ENCODE peak calls at places on chromosomes 6 and 20, in ten cellular contexts. One of them, this sample, is unnamed.

GRCh38 chr6:135108692-135109091 is 54.1 kb upstream of the HBS1L start:
- DNase-seq in GM12865: no peak
- DNase-seq in B cell: no peak
- DNase-seq in endothelial cell: no peak
- DNase-seq in HCT116: no peak
- DNase-seq in heart left ventricle: no peak
- DNase-seq in A673: no peak
- DNase-seq in HFFc6: no peak
- DNase-seq in H9: no peak
- DNase-seq in breast epithelium: no peak
- DNase-seq in this sample: no peak

GRCh38 chr6:31794866-31795615 is 511 bp downstream of the VARS1 start:
- DNase-seq in GM12865: no peak
- DNase-seq in B cell: no peak
- DNase-seq in endothelial cell: no peak
- DNase-seq in HCT116: no peak
- DNase-seq in heart left ventricle: no peak
- DNase-seq in A673: peak
- DNase-seq in HFFc6: peak
- DNase-seq in H9: no peak
- DNase-seq in breast epithelium: no peak
- DNase-seq in this sample: no peak

GRCh38 chr6:112007805-112008204 is 46.1 kb upstream of the CCN6 start:
- DNase-seq in GM12865: peak
- DNase-seq in B cell: no peak
- DNase-seq in endothelial cell: no peak
- DNase-seq in HCT116: no peak
- DNase-seq in heart left ventricle: no peak
- DNase-seq in A673: no peak
- DNase-seq in HFFc6: peak
- DNase-seq in H9: no peak
- DNase-seq in breast epithelium: no peak
- DNase-seq in this sample: no peak

GRCh38 chr6:43623880-43624785 is 4.9 kb downstream of the GTPBP2 start:
- DNase-seq in GM12865: no peak
- DNase-seq in B cell: no peak
- DNase-seq in endothelial cell: no peak
- DNase-seq in HCT116: no peak
- DNase-seq in heart left ventricle: no peak
- DNase-seq in A673: no peak
- DNase-seq in HFFc6: no peak
- DNase-seq in H9: no peak
- DNase-seq in breast epithelium: no peak
- DNase-seq in this sample: no peak

GRCh38 chr20:45826381-45827019 is 612 bp downstream of the TNNC2 start:
- DNase-seq in GM12865: no peak
- DNase-seq in B cell: no peak
- DNase-seq in endothelial cell: no peak
- DNase-seq in HCT116: no peak
- DNase-seq in heart left ventricle: no peak
- DNase-seq in A673: no peak
- DNase-seq in HFFc6: no peak
- DNase-seq in H9: no peak
- DNase-seq in breast epithelium: no peak
- DNase-seq in this sample: no peak

GRCh38 chr6:158233214-158233795 is 65.2 kb downstream of the GTF2H5 start:
- DNase-seq in GM12865: peak
- DNase-seq in B cell: no peak
- DNase-seq in endothelial cell: no peak
- DNase-seq in HCT116: no peak
- DNase-seq in heart left ventricle: no peak
- DNase-seq in A673: no peak
- DNase-seq in HFFc6: no peak
- DNase-seq in H9: no peak
- DNase-seq in breast epithelium: no peak
- DNase-seq in this sample: no peak

GRCh38 chr6:127102299-127102698 is 16.2 kb upstream of the RSPO3 start:
- DNase-seq in GM12865: no peak
- DNase-seq in B cell: no peak
- DNase-seq in endothelial cell: no peak
- DNase-seq in HCT116: no peak
- DNase-seq in heart left ventricle: no peak
- DNase-seq in A673: peak
- DNase-seq in HFFc6: peak
- DNase-seq in H9: no peak
- DNase-seq in breast epithelium: no peak
- DNase-seq in this sample: no peak

GRCh38 chr6:112179631-112180030 is 74.7 kb downstream of the LAMA4 start:
- DNase-seq in GM12865: no peak
- DNase-seq in B cell: no peak
- DNase-seq in endothelial cell: no peak
- DNase-seq in HCT116: no peak
- DNase-seq in heart left ventricle: no peak
- DNase-seq in A673: no peak
- DNase-seq in HFFc6: peak
- DNase-seq in H9: no peak
- DNase-seq in breast epithelium: no peak
- DNase-seq in this sample: no peak

GRCh38 chr20:20658871-20659415 is 53.5 kb downstream of the RALGAPA2 start:
- DNase-seq in GM12865: no peak
- DNase-seq in B cell: no peak
- DNase-seq in endothelial cell: no peak
- DNase-seq in HCT116: no peak
- DNase-seq in heart left ventricle: no peak
- DNase-seq in A673: no peak
- DNase-seq in HFFc6: no peak
- DNase-seq in H9: no peak
- DNase-seq in breast epithelium: no peak
- DNase-seq in this sample: no peak

DNA sequence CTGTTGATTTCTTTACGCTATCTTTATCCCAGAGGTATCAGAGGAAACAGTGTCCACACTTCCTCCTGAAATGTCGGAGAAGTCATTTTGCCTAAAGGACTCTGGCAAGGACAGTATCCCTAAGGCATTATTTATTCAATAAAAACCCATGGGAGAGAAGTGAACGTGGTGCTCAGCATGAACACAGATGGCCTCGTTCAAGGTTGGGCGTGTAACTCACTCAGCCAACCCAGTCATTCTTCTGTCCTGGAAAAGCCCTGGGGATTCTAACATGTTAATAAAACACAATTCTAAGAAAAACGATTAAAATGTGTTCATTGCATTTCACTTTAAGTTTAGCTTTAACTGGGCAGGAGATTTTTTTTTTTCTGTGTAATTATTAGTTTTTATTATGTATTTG is 781.1 kb downstream of the QKI start:
- DNase-seq in GM12865: no peak
- DNase-seq in B cell: no peak
- DNase-seq in endothelial cell: no peak
- DNase-seq in HCT116: no peak
- DNase-seq in heart left ventricle: no peak
- DNase-seq in A673: no peak
- DNase-seq in HFFc6: no peak
- DNase-seq in H9: no peak
- DNase-seq in breast epithelium: no peak
- DNase-seq in this sample: no peak
- TF ChIP-seq CTCF in GM12865: no peak
- TF ChIP-seq CTCF in B cell: no peak
- TF ChIP-seq CTCF in endothelial cell: no peak
- TF ChIP-seq CTCF in HCT116: no peak
- TF ChIP-seq CTCF in heart left ventricle: no peak
- TF ChIP-seq CTCF in A673: no peak
- TF ChIP-seq CTCF in HFFc6: no peak
- TF ChIP-seq CTCF in H9: no peak
- TF ChIP-seq CTCF in breast epithelium: no peak
- TF ChIP-seq CTCF in this sample: no peak

GRCh38 chr6:30727920-30728605 is 7.9 kb downstream of the TUBB start:
- DNase-seq in GM12865: no peak
- DNase-seq in B cell: no peak
- DNase-seq in endothelial cell: no peak
- DNase-seq in HCT116: no peak
- DNase-seq in heart left ventricle: no peak
- DNase-seq in A673: peak
- DNase-seq in HFFc6: peak
- DNase-seq in H9: no peak
- DNase-seq in breast epithelium: no peak
- DNase-seq in this sample: no peak
- TF ChIP-seq CTCF in GM12865: no peak
- TF ChIP-seq CTCF in B cell: no peak
- TF ChIP-seq CTCF in endothelial cell: no peak
- TF ChIP-seq CTCF in HCT116: peak
- TF ChIP-seq CTCF in heart left ventricle: no peak
- TF ChIP-seq CTCF in A673: peak
- TF ChIP-seq CTCF in HFFc6: peak
- TF ChIP-seq CTCF in H9: no peak
- TF ChIP-seq CTCF in breast epithelium: no peak
- TF ChIP-seq CTCF in this sample: no peak

DNA sequence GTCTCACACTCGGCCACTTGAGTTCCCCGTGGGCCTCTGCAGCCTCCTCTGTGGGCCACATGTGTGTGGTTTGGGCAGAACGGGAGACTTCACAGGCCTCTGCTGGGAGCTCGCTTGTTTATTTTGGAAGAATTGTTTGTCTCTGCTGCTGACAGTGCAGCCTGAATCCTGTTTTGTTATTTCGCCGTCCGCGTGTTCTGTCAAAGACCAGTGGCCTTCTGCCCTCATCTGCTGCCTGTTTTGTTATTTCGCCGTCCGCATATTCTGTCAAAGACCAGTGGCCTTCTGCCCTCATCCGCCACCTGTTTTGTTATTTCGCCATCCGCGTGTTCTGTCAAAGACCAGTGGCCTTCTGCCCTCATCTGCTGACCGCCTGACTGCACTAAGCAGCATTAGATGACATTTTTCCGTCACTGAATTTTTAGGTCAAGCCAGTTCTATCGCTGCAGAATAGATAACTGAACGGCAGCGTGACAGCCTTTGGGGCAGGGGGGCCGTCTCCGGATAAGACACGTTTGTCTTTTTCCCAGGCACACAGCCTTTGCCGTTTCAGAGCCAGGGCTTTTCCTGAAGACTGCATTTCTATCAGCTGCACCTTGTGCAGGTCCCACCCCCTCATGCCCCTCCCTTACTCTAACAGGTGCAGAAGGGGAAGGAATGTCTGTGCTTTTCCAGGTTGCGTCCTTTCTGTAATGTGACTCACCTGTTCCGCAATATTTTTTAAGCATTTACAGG is 158.5 kb upstream of the AFDN start:
- DNase-seq in GM12865: no peak
- DNase-seq in B cell: no peak
- DNase-seq in endothelial cell: no peak
- DNase-seq in HCT116: no peak
- DNase-seq in heart left ventricle: no peak
- DNase-seq in A673: no peak
- DNase-seq in HFFc6: no peak
- DNase-seq in H9: no peak
- DNase-seq in breast epithelium: no peak
- DNase-seq in this sample: no peak
- TF ChIP-seq CTCF in GM12865: no peak
- TF ChIP-seq CTCF in B cell: no peak
- TF ChIP-seq CTCF in endothelial cell: no peak
- TF ChIP-seq CTCF in HCT116: no peak
- TF ChIP-seq CTCF in heart left ventricle: no peak
- TF ChIP-seq CTCF in A673: no peak
- TF ChIP-seq CTCF in HFFc6: no peak
- TF ChIP-seq CTCF in H9: no peak
- TF ChIP-seq CTCF in breast epithelium: no peak
- TF ChIP-seq CTCF in this sample: no peak

GRCh38 chr6:130593948-130594347 is 228.1 kb downstream of the TMEM200A start:
- DNase-seq in GM12865: no peak
- DNase-seq in B cell: no peak
- DNase-seq in endothelial cell: no peak
- DNase-seq in HCT116: no peak
- DNase-seq in heart left ventricle: no peak
- DNase-seq in A673: no peak
- DNase-seq in HFFc6: no peak
- DNase-seq in H9: no peak
- DNase-seq in breast epithelium: no peak
- DNase-seq in this sample: no peak

GRCh38 chr6:130600880-130601341 is 226.3 kb upstream of the SMLR1 start:
- DNase-seq in GM12865: no peak
- DNase-seq in B cell: no peak
- DNase-seq in endothelial cell: no peak
- DNase-seq in HCT116: no peak
- DNase-seq in heart left ventricle: no peak
- DNase-seq in A673: peak
- DNase-seq in HFFc6: peak
- DNase-seq in H9: no peak
- DNase-seq in breast epithelium: no peak
- DNase-seq in this sample: no peak

GRCh38 chr6:130602151-130602770 is 224.9 kb upstream of the SMLR1 start:
- DNase-seq in GM12865: no peak
- DNase-seq in B cell: no peak
- DNase-seq in endothelial cell: no peak
- DNase-seq in HCT116: peak
- DNase-seq in heart left ventricle: no peak
- DNase-seq in A673: peak
- DNase-seq in HFFc6: peak
- DNase-seq in H9: no peak
- DNase-seq in breast epithelium: no peak
- DNase-seq in this sample: no peak

GRCh38 chr6:130603391-130603790 is 223.8 kb upstream of the SMLR1 start:
- DNase-seq in GM12865: no peak
- DNase-seq in B cell: no peak
- DNase-seq in endothelial cell: no peak
- DNase-seq in HCT116: no peak
- DNase-seq in heart left ventricle: no peak
- DNase-seq in A673: no peak
- DNase-seq in HFFc6: no peak
- DNase-seq in H9: no peak
- DNase-seq in breast epithelium: no peak
- DNase-seq in this sample: no peak

GRCh38 chr6:130598021-130598989 is 228.9 kb upstream of the SMLR1 start:
- DNase-seq in GM12865: no peak
- DNase-seq in B cell: no peak
- DNase-seq in endothelial cell: no peak
- DNase-seq in HCT116: no peak
- DNase-seq in heart left ventricle: no peak
- DNase-seq in A673: no peak
- DNase-seq in HFFc6: no peak
- DNase-seq in H9: no peak
- DNase-seq in breast epithelium: no peak
- DNase-seq in this sample: no peak
- TF ChIP-seq CTCF in GM12865: no peak
- TF ChIP-seq CTCF in B cell: no peak
- TF ChIP-seq CTCF in endothelial cell: no peak
- TF ChIP-seq CTCF in HCT116: no peak
- TF ChIP-seq CTCF in heart left ventricle: no peak
- TF ChIP-seq CTCF in A673: no peak
- TF ChIP-seq CTCF in HFFc6: no peak
- TF ChIP-seq CTCF in H9: no peak
- TF ChIP-seq CTCF in breast epithelium: no peak
- TF ChIP-seq CTCF in this sample: no peak

This sample was measured in omental fat pad.